ENCODE peak calls at places on chromosomes 12 and 14, in eight cellular contexts. D is NCI-H748 treated with DMSO at 0.1 percent for 48 hours; P is activated CD4-positive, alpha-beta T cell treated with anti-CD3 and anti-CD28 coated beads for 36 hours; Q is CD4-positive, alpha-beta T cell; H is epithelial cell of esophagus; L is AG04450; O is HS-5; W is K562. R is an unnamed sample.

GRCh38 chr14:104602315-104602932 is 2.1 kb downstream of the TMEM179 start:
- DNase-seq in D (no peak), P (no peak), Q (no peak), H (no peak), L (no peak), O (no peak), W (no peak), R (peak; percentile 37)

GRCh38 chr12:1962432-1963020 is 41.7 kb downstream of the DCP1B start:
- DNase-seq in D (no peak), P (no peak), Q (no peak), H (no peak), L (no peak), O (no peak), W (no peak), R (no peak)

GRCh38 chr14:68293404-68293803 is 473.8 kb downstream of the RAD51B start:
- DNase-seq in D (no peak), P (no peak), Q (no peak), H (no peak), L (no peak), O (no peak), W (no peak), R (no peak)

GRCh38 chr12:94832780-94833760 is 170.4 kb downstream of the NDUFA12 start:
- DNase-seq in D (no peak), P (no peak), Q (no peak), H (no peak), L (no peak), O (no peak), W (no peak), R (no peak)

GRCh38 chr12:127503221-127503620 is 763.7 kb upstream of the TMEM132C start:
- DNase-seq in D (no peak), P (no peak), Q (no peak), H (no peak), L (no peak), O (no peak), W (no peak), R (no peak)

GRCh38 chr14:80005561-80005960 is 205.7 kb downstream of the DIO2 start:
- DNase-seq in D (no peak), P (no peak), Q (no peak), H (no peak), L (no peak), O (no peak), W (no peak), R (no peak)

GRCh38 chr12:116102019-116102418 is 175.5 kb downstream of the MED13L start:
- DNase-seq in D (no peak), P (no peak), Q (no peak), H (no peak), L (no peak), O (no peak), W (no peak), R (no peak)

GRCh38 chr12:19620222-19620621 is 180.9 kb downstream of the AEBP2 start:
- DNase-seq in D (no peak), P (no peak), Q (no peak), H (peak; percentile 93), L (no peak), O (no peak), W (no peak), R (no peak)

GRCh38 chr14:64763801-64764511 is 59.7 kb downstream of the PLEKHG3 start:
- DNase-seq in D (no peak), P (peak; percentile 30), Q (no peak), H (peak; percentile 46), L (no peak), O (no peak), W (no peak), R (peak; percentile 77)

GRCh38 chr12:78120866-78121590 is 290.3 kb downstream of the NAV3 start:
- DNase-seq in D (no peak), P (no peak), Q (no peak), H (peak; percentile 69), L (no peak), O (peak; percentile 20), W (no peak), R (no peak)

GRCh38 chr12:79252358-79253075 is 387.9 kb downstream of the SYT1 start:
- DNase-seq in D (no peak), P (no peak), Q (no peak), H (peak; percentile 70), L (no peak), O (no peak), W (no peak), R (no peak)

GRCh38 chr14:75561013-75561432 is 17.4 kb upstream of the FLVCR2 start:
- DNase-seq in D (peak; percentile 7), P (peak; percentile 71), Q (no peak), H (peak; percentile 95), L (no peak), O (peak; percentile 34), W (peak; percentile 62), R (peak; percentile 54)

GRCh38 chr12:68450947-68451260 is 118.7 kb upstream of the MDM1 start:
- DNase-seq in D (no peak), P (peak; percentile 54), Q (no peak), H (no peak), L (no peak), O (no peak), W (no peak), R (no peak)

GRCh38 chr14:43789458-43789857 is 717.6 kb downstream of the FSCB start:
- DNase-seq in D (peak; percentile 35), P (no peak), Q (no peak), H (no peak), L (no peak), O (no peak), W (no peak), R (no peak)

GRCh38 chr12:26701604-26702215 is 131.3 kb downstream of the ITPR2 start:
- DNase-seq in D (peak; percentile 47), P (no peak), Q (no peak), H (peak; percentile 58), L (no peak), O (no peak), W (peak; percentile 52), R (no peak)

GRCh38 chr14:90511252-90511651 is 114.4 kb downstream of the CALM1 start:
- DNase-seq in D (no peak), P (no peak), Q (no peak), H (no peak), L (no peak), O (no peak), W (no peak), R (no peak)

GRCh38 chr14:49915085-49915484 is 22.2 kb downstream of the ARF6 start:
- DNase-seq in D (no peak), P (no peak), Q (no peak), H (no peak), L (no peak), O (no peak), W (no peak), R (no peak)

GRCh38 chr14:51304428-51304827 is 64.4 kb downstream of the TMX1 start:
- DNase-seq in D (no peak), P (peak; percentile 61), Q (no peak), H (peak; percentile 67), L (no peak), O (no peak), W (no peak), R (no peak)

GRCh38 chr14:32711103-32711680 is 227.5 kb upstream of the NPAS3 start:
- DNase-seq in D (peak; percentile 66), P (peak; percentile 17), Q (no peak), H (peak; percentile 57), L (no peak), O (no peak), W (peak; percentile 28), R (no peak)

GRCh38 chr14:106417224-106418049 is 891.1 kb downstream of the TMEM121 start:
- DNase-seq in D (no peak), P (peak; percentile 99), Q (peak; percentile 74), H (no peak), L (no peak), O (no peak), W (peak; percentile 74), R (no peak)

GRCh38 chr12:52052471-52053186 is 1.4 kb downstream of the NR4A1 start:
- DNase-seq in D (no peak), P (peak; percentile 43), Q (no peak), H (peak; percentile 54), L (no peak), O (no peak), W (peak; percentile 61), R (no peak)

GRCh38 chr12:50271724-50272247 is 11.5 kb downstream of the LIMA1 start:
- DNase-seq in D (no peak), P (no peak), Q (no peak), H (no peak), L (no peak), O (no peak), W (peak; percentile 36), R (no peak)

GRCh38 chr14:69093551-69094421 is 59.1 kb downstream of the DCAF5 start:
- DNase-seq in D (no peak), P (no peak), Q (no peak), H (no peak), L (no peak), O (no peak), W (no peak), R (no peak)

GRCh38 chr14:86357119-86357518 is 827.2 kb downstream of the FLRT2 start:
- DNase-seq in D (no peak), P (no peak), Q (no peak), H (no peak), L (no peak), O (no peak), W (no peak), R (no peak)

GRCh38 chr12:109264095-109264942 is 44.8 kb downstream of the FOXN4 start:
- DNase-seq in D (peak; percentile 75), P (peak; percentile 77), Q (no peak), H (peak; percentile 69), L (peak; percentile 7), O (no peak), W (peak; percentile 87), R (no peak)

GRCh38 chr12:47790676-47791350 is 17.8 kb downstream of the SLC48A1 start:
- DNase-seq in D (no peak), P (no peak), Q (no peak), H (no peak), L (no peak), O (no peak), W (no peak), R (no peak)

GRCh38 chr12:124553862-124554428 is 13.5 kb downstream of the NCOR2 start:
- DNase-seq in D (no peak), P (peak; percentile 48), Q (no peak), H (no peak), L (no peak), O (no peak), W (no peak), R (no peak)

GRCh38 chr12:102172436-102172835 is 25.2 kb downstream of the PMCH start:
- DNase-seq in D (no peak), P (no peak), Q (no peak), H (no peak), L (no peak), O (no peak), W (no peak), R (no peak)

GRCh38 chr14:22887260-22887989 is 4.4 kb downstream of the REM2 start:
- DNase-seq in D (peak; percentile 87), P (peak; percentile 50), Q (peak; percentile 20), H (peak; percentile 96), L (no peak), O (no peak), W (peak; percentile 89), R (peak; percentile 75)

GRCh38 chr14:89936654-89937185 is 17.8 kb downstream of the EFCAB11 start:
- DNase-seq in D (peak; percentile 29), P (no peak), Q (no peak), H (no peak), L (no peak), O (no peak), W (no peak), R (no peak)

GRCh38 chr12:103392722-103393121 is 103.0 kb downstream of the C12orf42 start:
- DNase-seq in D (no peak), P (no peak), Q (no peak), H (no peak), L (no peak), O (no peak), W (no peak), R (no peak)

R was measured in tibial artery.